ENCODE peak calls at places on chromosomes 12 and 14, in five cellular contexts. One of them, this sample, is unnamed.

GRCh38 chr14:24362241-24362960 is 5.6 kb upstream of the NFATC4 start:
- DNase-seq in HepG2: no peak
- DNase-seq in HEK293T: no peak
- DNase-seq in GM12878: no peak
- DNase-seq in H1: no peak
- DNase-seq in this sample: no peak

GRCh38 chr14:33081259-33081658 is 142.6 kb downstream of the NPAS3 start:
- DNase-seq in HEK293T: no peak
- DNase-seq in H1: no peak
- DNase-seq in GM12878: no peak
- DNase-seq in HepG2: no peak
- DNase-seq in this sample: no peak

GRCh38 chr12:107884769-107885694 is 110.5 kb downstream of the ASCL4 start:
- DNase-seq in HEK293T: peak
- DNase-seq in GM12878: no peak
- DNase-seq in HepG2: peak
- DNase-seq in H1: no peak
- DNase-seq in this sample: peak

GRCh38 chr12:54407183-54407905 is 11.7 kb downstream of the ITGA5 start:
- DNase-seq in GM12878: no peak
- DNase-seq in HEK293T: no peak
- DNase-seq in HepG2: no peak
- DNase-seq in H1: no peak
- DNase-seq in this sample: no peak

GRCh38 chr14:68018598-68018997 is 199.0 kb downstream of the RAD51B start:
- DNase-seq in H1: no peak
- DNase-seq in GM12878: no peak
- DNase-seq in HEK293T: no peak
- DNase-seq in HepG2: peak
- DNase-seq in this sample: no peak

GRCh38 chr14:88955470-88955869 is 131.0 kb downstream of the TTC8 start:
- DNase-seq in GM12878: no peak
- DNase-seq in HepG2: no peak
- DNase-seq in HEK293T: no peak
- DNase-seq in H1: no peak
- DNase-seq in this sample: no peak

GRCh38 chr12:132343294-132343972 is 14.0 kb upstream of the GALNT9 start:
- DNase-seq in HEK293T: no peak
- DNase-seq in HepG2: no peak
- DNase-seq in GM12878: no peak
- DNase-seq in H1: no peak
- DNase-seq in this sample: no peak

GRCh38 chr12:86801439-86801838 is 545.2 kb upstream of the MGAT4C start:
- DNase-seq in HEK293T: no peak
- DNase-seq in GM12878: no peak
- DNase-seq in HepG2: no peak
- DNase-seq in H1: no peak
- DNase-seq in this sample: no peak

GRCh38 chr12:3553681-3554546 is 62.9 kb downstream of the PRMT8 start:
- DNase-seq in HepG2: no peak
- DNase-seq in HEK293T: no peak
- DNase-seq in GM12878: no peak
- DNase-seq in H1: no peak
- DNase-seq in this sample: peak

GRCh38 chr14:104138891-104139459 is 588 bp downstream of the KIF26A start:
- DNase-seq in GM12878: no peak
- DNase-seq in HepG2: no peak
- DNase-seq in HEK293T: no peak
- DNase-seq in H1: no peak
- DNase-seq in this sample: no peak

GRCh38 chr12:16581416-16581815 is 24.5 kb downstream of the LMO3 start:
- DNase-seq in H1: no peak
- DNase-seq in HepG2: peak
- DNase-seq in HEK293T: no peak
- DNase-seq in GM12878: no peak
- DNase-seq in this sample: no peak

GRCh38 chr12:111819191-111820158 is 22.6 kb upstream of the MAPKAPK5 start:
- DNase-seq in HepG2: no peak
- DNase-seq in HEK293T: no peak
- DNase-seq in H1: no peak
- DNase-seq in GM12878: no peak
- DNase-seq in this sample: no peak

GRCh38 chr12:82438356-82438755 is 80.0 kb downstream of the METTL25 start:
- DNase-seq in GM12878: no peak
- DNase-seq in HEK293T: no peak
- DNase-seq in HepG2: no peak
- DNase-seq in H1: no peak
- DNase-seq in this sample: no peak

GRCh38 chr14:77123381-77124344 is 17.9 kb downstream of the ZDHHC22 start:
- DNase-seq in HEK293T: no peak
- DNase-seq in H1: no peak
- DNase-seq in GM12878: no peak
- DNase-seq in HepG2: no peak
- DNase-seq in this sample: no peak

GRCh38 chr14:68397371-68397779 is 395.5 kb downstream of the ZFP36L1 start:
- DNase-seq in GM12878: no peak
- DNase-seq in H1: no peak
- DNase-seq in HEK293T: no peak
- DNase-seq in HepG2: peak
- DNase-seq in this sample: no peak

GRCh38 chr14:70067810-70068209 is 120.9 kb downstream of the SLC8A3 start:
- DNase-seq in HepG2: no peak
- DNase-seq in HEK293T: no peak
- DNase-seq in GM12878: no peak
- DNase-seq in H1: no peak
- DNase-seq in this sample: no peak

GRCh38 chr12:53500119-53500775 is 836 bp upstream of the TARBP2 start:
- DNase-seq in HEK293T: no peak
- DNase-seq in H1: no peak
- DNase-seq in HepG2: peak
- DNase-seq in GM12878: no peak
- DNase-seq in this sample: no peak

GRCh38 chr14:59969319-59969718 is 49.4 kb downstream of the LRRC9 start:
- DNase-seq in HepG2: peak
- DNase-seq in H1: no peak
- DNase-seq in GM12878: no peak
- DNase-seq in HEK293T: no peak
- DNase-seq in this sample: no peak

GRCh38 chr14:31307198-31307597 is 99.6 kb upstream of the HECTD1 start:
- DNase-seq in HEK293T: no peak
- DNase-seq in GM12878: no peak
- DNase-seq in H1: no peak
- DNase-seq in HepG2: no peak
- DNase-seq in this sample: no peak

GRCh38 chr12:6065872-6066217 is 58.6 kb downstream of the VWF start:
- DNase-seq in HepG2: no peak
- DNase-seq in HEK293T: no peak
- DNase-seq in H1: no peak
- DNase-seq in GM12878: no peak
- DNase-seq in this sample: no peak

GRCh38 chr12:61993734-61994345 is 266.4 kb upstream of the USP15 start:
- DNase-seq in HEK293T: peak
- DNase-seq in H1: no peak
- DNase-seq in HepG2: peak
- DNase-seq in GM12878: no peak
- DNase-seq in this sample: peak

GRCh38 chr14:38490273-38490672 is 234.4 kb upstream of the CLEC14A start:
- DNase-seq in HepG2: no peak
- DNase-seq in HEK293T: no peak
- DNase-seq in GM12878: peak
- DNase-seq in H1: no peak
- DNase-seq in this sample: no peak

GRCh38 chr12:48812389-48812788 is 5.9 kb upstream of the CACNB3 start:
- DNase-seq in H1: no peak
- DNase-seq in GM12878: no peak
- DNase-seq in HepG2: no peak
- DNase-seq in HEK293T: no peak
- DNase-seq in this sample: no peak

GRCh38 chr14:59352951-59353350 is 112.2 kb downstream of the GPR135 start:
- DNase-seq in HepG2: no peak
- DNase-seq in HEK293T: no peak
- DNase-seq in GM12878: no peak
- DNase-seq in H1: no peak
- DNase-seq in this sample: no peak

GRCh38 chr12:93773122-93773871 is 96.1 kb downstream of the CRADD start:
- DNase-seq in GM12878: no peak
- DNase-seq in H1: no peak
- DNase-seq in HepG2: no peak
- DNase-seq in HEK293T: no peak
- DNase-seq in this sample: no peak

GRCh38 chr14:53330441-53330840 is 177.3 kb upstream of the DDHD1 start:
- DNase-seq in HEK293T: no peak
- DNase-seq in GM12878: no peak
- DNase-seq in H1: no peak
- DNase-seq in HepG2: no peak
- DNase-seq in this sample: no peak

GRCh38 chr14:56092761-56093160 is 25.4 kb upstream of the PELI2 start:
- DNase-seq in HEK293T: no peak
- DNase-seq in GM12878: no peak
- DNase-seq in HepG2: no peak
- DNase-seq in H1: no peak
- DNase-seq in this sample: no peak

GRCh38 chr12:87233636-87234035 is 795.6 kb downstream of the C12orf50 start:
- DNase-seq in HEK293T: no peak
- DNase-seq in HepG2: no peak
- DNase-seq in H1: no peak
- DNase-seq in GM12878: no peak
- DNase-seq in this sample: no peak

GRCh38 chr12:47079894-47080724 is at the start of gene AMIGO2:
- DNase-seq in H1: no peak
- DNase-seq in HEK293T: peak
- DNase-seq in GM12878: no peak
- DNase-seq in HepG2: no peak
- DNase-seq in this sample: no peak

GRCh38 chr14:41062826-41063225 is 543.9 kb upstream of the LRFN5 start:
- DNase-seq in HEK293T: no peak
- DNase-seq in H1: no peak
- DNase-seq in HepG2: no peak
- DNase-seq in GM12878: no peak
- DNase-seq in this sample: no peak

GRCh38 chr12:6478406-6478805 is 7.9 kb upstream of the VAMP1 start:
- DNase-seq in H1: no peak
- DNase-seq in HEK293T: no peak
- DNase-seq in HepG2: no peak
- DNase-seq in GM12878: no peak
- DNase-seq in this sample: no peak

GRCh38 chr12:6392499-6392898 is 8.5 kb downstream of the LTBR start:
- DNase-seq in HEK293T: no peak
- DNase-seq in H1: no peak
- DNase-seq in GM12878: no peak
- DNase-seq in HepG2: no peak
- DNase-seq in this sample: no peak

GRCh38 chr14:100862277-100862676 is 36.4 kb downstream of the MEG3 start:
- DNase-seq in H1: no peak
- DNase-seq in HEK293T: no peak
- DNase-seq in GM12878: no peak
- DNase-seq in HepG2: no peak
- DNase-seq in this sample: no peak
- TF ChIP-seq SUZ12 in H1: no peak
- TF ChIP-seq SUZ12 in HEK293T: no peak
- TF ChIP-seq SUZ12 in GM12878: no peak
- TF ChIP-seq SUZ12 in HepG2: no peak
- TF ChIP-seq SUZ12 in this sample: no peak

GRCh38 chr14:23285530-23286019 is 357 bp downstream of the HOMEZ start:
- DNase-seq in HepG2: no peak
- DNase-seq in H1: no peak
- DNase-seq in GM12878: no peak
- DNase-seq in HEK293T: no peak
- DNase-seq in this sample: no peak
- TF ChIP-seq SUZ12 in HepG2: no peak
- TF ChIP-seq SUZ12 in H1: no peak
- TF ChIP-seq SUZ12 in GM12878: no peak
- TF ChIP-seq SUZ12 in HEK293T: no peak
- TF ChIP-seq SUZ12 in this sample: no peak

GRCh38 chr14:79496701-79497100 is 714.6 kb downstream of the DIO2 start:
- DNase-seq in HEK293T: no peak
- DNase-seq in H1: no peak
- DNase-seq in GM12878: no peak
- DNase-seq in HepG2: no peak
- DNase-seq in this sample: no peak
- TF ChIP-seq SUZ12 in HEK293T: no peak
- TF ChIP-seq SUZ12 in H1: no peak
- TF ChIP-seq SUZ12 in GM12878: no peak
- TF ChIP-seq SUZ12 in HepG2: no peak
- TF ChIP-seq SUZ12 in this sample: no peak

DNA sequence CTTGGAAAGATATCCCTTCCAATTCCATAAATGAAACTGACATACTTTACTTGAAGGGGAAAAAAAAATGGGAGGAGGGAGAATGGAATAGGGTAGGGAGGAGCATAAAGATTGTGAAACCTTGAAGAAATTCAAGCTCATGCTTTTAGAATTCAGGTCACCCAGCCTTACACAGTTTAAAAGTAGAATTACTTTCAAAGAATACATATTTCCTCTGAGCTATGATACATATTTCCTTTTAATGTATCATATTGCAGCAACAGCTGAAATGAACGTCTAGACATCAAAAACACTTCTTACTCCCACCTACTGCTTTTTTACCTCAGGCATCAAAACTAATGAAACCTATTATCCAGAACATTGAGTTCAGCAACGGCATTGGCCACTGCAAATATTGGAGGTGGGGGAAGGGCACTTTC is 156.0 kb downstream of the MED13L start:
- DNase-seq in H1: no peak
- DNase-seq in HEK293T: no peak
- DNase-seq in HepG2: no peak
- DNase-seq in GM12878: no peak
- DNase-seq in this sample: no peak
- TF ChIP-seq SUZ12 in H1: no peak
- TF ChIP-seq SUZ12 in HEK293T: no peak
- TF ChIP-seq SUZ12 in HepG2: no peak
- TF ChIP-seq SUZ12 in GM12878: no peak
- TF ChIP-seq SUZ12 in this sample: no peak

GRCh38 chr12:20472089-20472488 is 103.8 kb downstream of the PDE3A start:
- DNase-seq in GM12878: no peak
- DNase-seq in HepG2: no peak
- DNase-seq in H1: no peak
- DNase-seq in HEK293T: no peak
- DNase-seq in this sample: no peak

GRCh38 chr12:20476551-20476950 is 108.2 kb downstream of the PDE3A start:
- DNase-seq in HepG2: no peak
- DNase-seq in HEK293T: no peak
- DNase-seq in GM12878: no peak
- DNase-seq in H1: no peak
- DNase-seq in this sample: no peak

GRCh38 chr12:20475542-20475941 is 107.2 kb downstream of the PDE3A start:
- DNase-seq in HEK293T: no peak
- DNase-seq in HepG2: no peak
- DNase-seq in H1: no peak
- DNase-seq in GM12878: no peak
- DNase-seq in this sample: no peak

GRCh38 chr12:20473133-20473532 is 104.8 kb downstream of the PDE3A start:
- DNase-seq in H1: no peak
- DNase-seq in HepG2: no peak
- DNase-seq in GM12878: no peak
- DNase-seq in HEK293T: no peak
- DNase-seq in this sample: no peak

GRCh38 chr12:20474443-20474842 is 106.1 kb downstream of the PDE3A start:
- DNase-seq in H1: no peak
- DNase-seq in HEK293T: no peak
- DNase-seq in HepG2: no peak
- DNase-seq in GM12878: no peak
- DNase-seq in this sample: peak
- TF ChIP-seq SUZ12 in H1: no peak
- TF ChIP-seq SUZ12 in HEK293T: no peak
- TF ChIP-seq SUZ12 in HepG2: no peak
- TF ChIP-seq SUZ12 in GM12878: no peak
- TF ChIP-seq SUZ12 in this sample: no peak

This sample was measured in NT2/D1.